ENCODE peak calls at places on chromosomes 4 and X, in five cellular contexts. S is left cardiac atrium, P is astrocyte of the spinal cord, R is ELR, N is memory B cell. K is an unnamed sample.

GRCh38 chr4:73631565-73632226 is 11.5 kb upstream of the RASSF6 start:
- DNase-seq in S (no peak), P (no peak), R (no peak), N (no peak), K (no peak)

GRCh38 chr4:1405636-1406415 is 416 bp downstream of the NKX1-1 start:
- DNase-seq in S (no peak), P (no peak), R (no peak), N (no peak), K (no peak)

GRCh38 chr4:109671350-109671749 is 31.9 kb downstream of the CASP6 start:
- DNase-seq in S (no peak), P (no peak), R (no peak), N (no peak), K (no peak)

GRCh38 chr4:39732728-39733127 is 34.8 kb downstream of the UBE2K start:
- DNase-seq in S (no peak), P (peak; percentile 87), R (peak; percentile 87), N (no peak), K (no peak)

GRCh38 chrX:2343413-2343812 is 157.4 kb downstream of the DHRSX start:
- DNase-seq in S (no peak), P (no peak), R (no peak), N (no peak), K (no peak)

GRCh38 chrX:24085133-24085532 is 30.4 kb downstream of the EIF2S3 start:
- DNase-seq in S (no peak), P (no peak), R (no peak), N (no peak), K (no peak)

GRCh38 chrX:139720136-139720535 is 12.2 kb upstream of the MCF2 start:
- DNase-seq in S (no peak), P (peak; percentile 23), R (peak; percentile 72), N (no peak), K (no peak)

GRCh38 chrX:22629105-22629725 is 356.5 kb downstream of the CBLL2 start:
- DNase-seq in S (no peak), P (peak; percentile 73), R (peak; percentile 51), N (no peak), K (no peak)

GRCh38 chr4:2469192-2469984 is 482 bp downstream of the RNF4 start:
- DNase-seq in S (peak; percentile 69), P (no peak), R (peak; percentile 61), N (peak; percentile 61), K (peak; percentile 60)

GRCh38 chrX:96770315-96770714 is 85.7 kb downstream of the DIAPH2 start:
- DNase-seq in S (no peak), P (peak; percentile 25), R (peak; percentile 40), N (no peak), K (no peak)

GRCh38 chr4:76373919-76374552 is 46.9 kb downstream of the CCDC158 start:
- DNase-seq in S (no peak), P (peak; percentile 17), R (peak; percentile 46), N (no peak), K (no peak)

GRCh38 chr4:151820004-151820403 is 59.2 kb upstream of the GATB start:
- DNase-seq in S (no peak), P (no peak), R (no peak), N (no peak), K (no peak)

K was measured in HL-60.